ENCODE peak calls at places on chromosomes 12 and 14, in six cellular contexts. I is PC-9, S is tibial artery, K is progenitor cell of endocrine pancreas, J is Panc1, D is psoas muscle. F is an unnamed sample.

GRCh38 chr12:11822071-11822818 is 172.8 kb downstream of the ETV6 start:
- DNase-seq in I (no peak), S (no peak), K (no peak), J (no peak), D (no peak), F (peak)

GRCh38 chr14:90819734-90820393 is 3.6 kb upstream of the TTC7B start:
- DNase-seq in I (no peak), S (no peak), K (no peak), J (no peak), D (no peak), F (no peak)

GRCh38 chr12:106275458-106275857 is 27.1 kb upstream of the TCP11L2 start:
- DNase-seq in I (no peak), S (no peak), K (no peak), J (no peak), D (no peak), F (no peak)

GRCh38 chr12:39852346-39852745 is 232.7 kb upstream of the ABCD2 start:
- DNase-seq in I (no peak), S (no peak), K (no peak), J (no peak), D (no peak), F (no peak)

GRCh38 chr12:116389990-116390655 is 112.6 kb upstream of the MED13L start:
- DNase-seq in I (peak), S (no peak), K (no peak), J (no peak), D (no peak), F (no peak)

GRCh38 chr12:2288001-2288400 is 235.2 kb downstream of the CACNA1C start:
- DNase-seq in I (no peak), S (peak), K (no peak), J (no peak), D (no peak), F (no peak)

GRCh38 chr12:88889326-88890110 is 309.2 kb upstream of the KITLG start:
- DNase-seq in I (no peak), S (no peak), K (no peak), J (no peak), D (no peak), F (no peak)

GRCh38 chr12:19018302-19018980 is 111.1 kb upstream of the PLEKHA5 start:
- DNase-seq in I (no peak), S (no peak), K (no peak), J (no peak), D (no peak), F (no peak)

GRCh38 chr12:41286426-41286825 is 98.3 kb downstream of the PDZRN4 start:
- DNase-seq in I (no peak), S (no peak), K (no peak), J (no peak), D (no peak), F (no peak)

GRCh38 chr12:83958997-83959396 is 953.6 kb downstream of the SLC6A15 start:
- DNase-seq in I (no peak), S (no peak), K (no peak), J (no peak), D (no peak), F (no peak)

GRCh38 chr12:92603741-92604432 is 98.9 kb upstream of the PLEKHG7 start:
- DNase-seq in I (no peak), S (no peak), K (no peak), J (no peak), D (no peak), F (no peak)

GRCh38 chr14:73323889-73324535 is 86.7 kb downstream of the PAPLN start:
- DNase-seq in I (no peak), S (no peak), K (no peak), J (no peak), D (no peak), F (no peak)

GRCh38 chr12:131929530-131930456 is 717 bp downstream of the PUS1 start:
- DNase-seq in I (peak), S (no peak), K (no peak), J (no peak), D (peak), F (no peak)

GRCh38 chr12:127559349-127560040 is 707.5 kb upstream of the TMEM132C start:
- DNase-seq in I (peak), S (no peak), K (no peak), J (no peak), D (no peak), F (no peak)

GRCh38 chr12:105640780-105641179 is 310.3 kb downstream of the C12orf75 start:
- DNase-seq in I (no peak), S (no peak), K (no peak), J (no peak), D (no peak), F (no peak)

GRCh38 chr12:95218164-95218851 is 701 bp downstream of the VEZT start:
- DNase-seq in I (no peak), S (no peak), K (no peak), J (no peak), D (no peak), F (peak)

GRCh38 chr12:62207248-62207647 is 53.0 kb upstream of the USP15 start:
- DNase-seq in I (no peak), S (no peak), K (no peak), J (no peak), D (no peak), F (no peak)

GRCh38 chr14:60214003-60214402 is 35.0 kb upstream of the PPM1A start:
- DNase-seq in I (no peak), S (no peak), K (no peak), J (no peak), D (no peak), F (no peak)
- TF ChIP-seq CTCF in I (no peak), S (no peak), K (no peak), J (no peak), D (no peak), F (no peak)

DNA sequence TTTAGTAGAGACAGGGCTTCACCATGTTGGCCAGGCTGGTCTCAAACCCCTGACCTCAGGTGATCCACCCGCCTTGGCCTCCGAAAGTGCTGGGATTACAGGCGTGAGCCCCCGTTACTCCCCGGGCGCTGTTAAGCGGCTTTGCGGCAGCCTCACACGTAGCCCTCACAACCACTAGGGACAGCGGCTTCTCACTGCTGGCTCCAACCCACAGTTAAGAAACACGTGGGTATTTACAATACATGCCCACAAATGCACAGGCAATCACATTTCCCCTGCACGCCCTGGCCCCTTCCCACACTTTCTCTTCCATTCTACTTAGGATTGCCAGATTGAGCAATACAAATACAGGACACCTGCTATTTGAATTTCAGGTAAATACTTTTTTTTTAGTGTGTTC is 37.0 kb upstream of the EIF5 start:
- DNase-seq in I (no peak), S (peak), K (no peak), J (no peak), D (no peak), F (no peak)
- TF ChIP-seq CTCF in I (no peak), S (no peak), K (peak), J (peak), D (no peak), F (no peak)

DNA sequence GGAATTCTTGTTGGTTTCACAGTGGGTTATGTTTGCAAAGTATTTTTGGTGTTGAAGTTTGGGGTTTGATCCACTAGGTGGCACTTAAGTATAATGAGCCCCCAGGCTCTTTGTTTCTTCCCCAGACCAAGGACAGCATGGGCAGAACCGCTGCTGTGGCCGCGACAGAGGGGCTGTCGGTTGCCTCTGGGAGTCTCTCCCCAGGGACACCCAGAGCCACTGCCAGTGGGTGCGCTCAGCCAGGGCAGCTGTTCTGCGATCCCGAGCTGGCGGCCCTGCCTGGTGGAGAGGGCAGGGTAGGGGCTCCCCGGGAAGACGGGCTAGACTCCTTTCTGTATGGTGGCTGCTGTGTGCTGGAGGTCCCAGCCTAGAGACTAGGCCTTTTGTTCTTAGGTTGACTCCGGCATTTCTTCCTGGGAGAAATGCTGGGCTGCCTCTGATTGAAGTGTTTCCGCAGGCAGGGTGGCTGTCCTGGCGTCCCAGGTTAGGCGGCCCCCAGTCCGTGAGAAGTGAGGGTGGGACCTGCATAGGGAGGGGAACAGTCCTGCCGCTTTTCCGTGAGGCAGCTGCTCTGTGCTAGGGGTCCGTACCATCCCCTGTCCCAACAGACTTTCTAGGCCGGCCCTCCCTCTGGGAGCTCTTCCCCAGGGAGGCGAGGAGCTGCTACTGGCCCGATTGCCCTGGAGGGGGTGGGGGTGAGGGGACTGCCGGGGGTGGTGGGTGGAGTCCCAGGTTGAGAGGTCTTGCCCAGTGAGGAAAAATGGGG is 253.1 kb upstream of the PELI2 start:
- DNase-seq in I (no peak), S (no peak), K (no peak), J (no peak), D (no peak), F (no peak)
- TF ChIP-seq CTCF in I (peak), S (no peak), K (no peak), J (peak), D (no peak), F (no peak)

GRCh38 chr14:67619446-67620216 is at the start of gene ARG2:
- DNase-seq in I (peak), S (peak), K (peak), J (no peak), D (peak), F (peak)
- TF ChIP-seq CTCF in I (no peak), S (no peak), K (no peak), J (no peak), D (no peak), F (no peak)

GRCh38 chr12:69880566-69880965 is 55.5 kb downstream of the MYRFL start:
- DNase-seq in I (no peak), S (no peak), K (no peak), J (no peak), D (no peak), F (no peak)
- TF ChIP-seq CTCF in I (no peak), S (no peak), K (peak), J (peak), D (no peak), F (no peak)

DNA sequence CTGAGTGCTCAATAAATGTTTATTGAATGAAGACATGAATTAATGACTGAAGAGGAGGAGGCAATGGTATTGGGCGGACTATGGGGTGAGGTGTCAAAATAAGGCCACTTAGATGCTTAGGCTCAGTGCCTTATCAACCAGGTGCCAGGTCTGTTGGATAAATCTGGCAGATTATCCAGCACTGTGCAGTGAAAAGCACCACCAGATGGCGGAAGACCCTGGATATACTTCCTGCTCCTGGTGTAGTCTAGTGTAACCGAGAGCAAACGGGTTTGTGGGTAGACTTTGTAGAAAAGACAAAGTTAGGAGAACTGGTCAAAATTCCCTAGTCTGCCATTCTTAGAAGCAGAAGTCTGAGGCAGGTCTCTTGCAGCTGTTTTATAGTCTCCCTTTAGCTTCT is 306.3 kb downstream of the ATP23 start:
- DNase-seq in I (peak), S (no peak), K (no peak), J (no peak), D (no peak), F (no peak)
- TF ChIP-seq CTCF in I (peak), S (no peak), K (no peak), J (peak), D (no peak), F (no peak)

DNA sequence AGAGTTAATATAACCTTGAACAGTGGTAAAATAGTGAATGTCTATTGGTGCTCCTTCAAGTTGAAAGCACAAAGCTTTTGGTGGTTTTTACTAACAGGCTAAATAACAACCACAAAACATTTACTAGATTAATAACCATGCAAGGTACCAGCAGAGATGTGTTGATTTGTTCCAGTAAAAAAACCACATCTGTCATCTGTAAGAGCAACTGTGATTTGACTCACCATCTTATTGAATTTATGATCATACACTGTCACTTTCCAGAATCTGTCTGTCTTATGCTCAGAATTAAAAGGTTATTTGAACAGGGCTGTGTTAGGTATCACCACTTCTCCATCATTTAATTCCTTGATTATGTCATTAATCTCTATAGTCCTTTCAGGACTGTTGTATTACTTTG is 107.0 kb upstream of the PTHLH start:
- DNase-seq in I (no peak), S (no peak), K (no peak), J (no peak), D (no peak), F (no peak)
- TF ChIP-seq CTCF in I (no peak), S (no peak), K (no peak), J (no peak), D (no peak), F (no peak)

GRCh38 chr14:51554953-51555352 is 96.8 kb upstream of the FRMD6 start:
- DNase-seq in I (no peak), S (no peak), K (no peak), J (no peak), D (no peak), F (no peak)
- TF ChIP-seq CTCF in I (no peak), S (no peak), K (no peak), J (peak), D (no peak), F (no peak)